ENCODE peak calls at places on chromosomes 4 and X, in eight cellular contexts. One of them, this sample, is unnamed.

GRCh38 chrX:2708016-2708415 is 16.9 kb downstream of the CD99 start:
- DNase-seq in cardiac fibroblast: no peak
- DNase-seq in left lung: no peak
- DNase-seq in dorsolateral prefrontal cortex: no peak
- DNase-seq in lung: no peak
- DNase-seq in psoas muscle: no peak
- DNase-seq in fibroblast of lung: no peak
- DNase-seq in astrocyte of the spinal cord: no peak
- DNase-seq in this sample: no peak

GRCh38 chr4:133865606-133866327 is 335.8 kb downstream of the PABPC4L start:
- DNase-seq in left lung: no peak
- DNase-seq in fibroblast of lung: peak; percentile 99
- DNase-seq in psoas muscle: no peak
- DNase-seq in dorsolateral prefrontal cortex: no peak
- DNase-seq in cardiac fibroblast: peak; percentile 92
- DNase-seq in lung: no peak
- DNase-seq in astrocyte of the spinal cord: peak; percentile 97
- DNase-seq in this sample: no peak

GRCh38 chr4:113665036-113665435 is 96.5 kb downstream of the CAMK2D start:
- DNase-seq in fibroblast of lung: no peak
- DNase-seq in dorsolateral prefrontal cortex: no peak
- DNase-seq in cardiac fibroblast: no peak
- DNase-seq in astrocyte of the spinal cord: peak; percentile 19
- DNase-seq in psoas muscle: no peak
- DNase-seq in lung: no peak
- DNase-seq in left lung: no peak
- DNase-seq in this sample: no peak

GRCh38 chrX:18377802-18378201 is 23.3 kb upstream of the SCML2 start:
- DNase-seq in astrocyte of the spinal cord: no peak
- DNase-seq in cardiac fibroblast: peak; percentile 34
- DNase-seq in dorsolateral prefrontal cortex: no peak
- DNase-seq in fibroblast of lung: no peak
- DNase-seq in left lung: no peak
- DNase-seq in lung: no peak
- DNase-seq in psoas muscle: no peak
- DNase-seq in this sample: no peak

GRCh38 chr4:8639021-8639420 is 46.5 kb downstream of the CPZ start:
- DNase-seq in psoas muscle: no peak
- DNase-seq in dorsolateral prefrontal cortex: no peak
- DNase-seq in left lung: peak; percentile 41
- DNase-seq in lung: no peak
- DNase-seq in astrocyte of the spinal cord: no peak
- DNase-seq in cardiac fibroblast: no peak
- DNase-seq in fibroblast of lung: no peak
- DNase-seq in this sample: no peak

GRCh38 chrX:106912864-106913263 is 7.3 kb upstream of the CLDN2 start:
- DNase-seq in psoas muscle: no peak
- DNase-seq in fibroblast of lung: peak; percentile 45
- DNase-seq in astrocyte of the spinal cord: no peak
- DNase-seq in left lung: no peak
- DNase-seq in cardiac fibroblast: peak; percentile 34
- DNase-seq in dorsolateral prefrontal cortex: no peak
- DNase-seq in lung: no peak
- DNase-seq in this sample: no peak

GRCh38 chr4:70559216-70559830 is 32.7 kb upstream of the AMBN start:
- DNase-seq in cardiac fibroblast: peak; percentile 57
- DNase-seq in astrocyte of the spinal cord: peak; percentile 48
- DNase-seq in psoas muscle: peak; percentile 16
- DNase-seq in dorsolateral prefrontal cortex: no peak
- DNase-seq in fibroblast of lung: peak; percentile 31
- DNase-seq in lung: peak; percentile 42
- DNase-seq in left lung: no peak
- DNase-seq in this sample: no peak

GRCh38 chr4:73221734-73222133 is 36.9 kb downstream of the ANKRD17 start:
- DNase-seq in dorsolateral prefrontal cortex: no peak
- DNase-seq in astrocyte of the spinal cord: no peak
- DNase-seq in left lung: no peak
- DNase-seq in cardiac fibroblast: no peak
- DNase-seq in fibroblast of lung: no peak
- DNase-seq in lung: no peak
- DNase-seq in psoas muscle: no peak
- DNase-seq in this sample: no peak

GRCh38 chrX:128518508-128518907 is 466.3 kb upstream of the ACTRT1 start:
- DNase-seq in left lung: no peak
- DNase-seq in cardiac fibroblast: no peak
- DNase-seq in dorsolateral prefrontal cortex: no peak
- DNase-seq in lung: no peak
- DNase-seq in fibroblast of lung: no peak
- DNase-seq in astrocyte of the spinal cord: peak; percentile 5
- DNase-seq in psoas muscle: no peak
- DNase-seq in this sample: no peak

GRCh38 chrX:74421181-74422028 is at the start of gene SLC16A2:
- DNase-seq in left lung: peak; percentile 80
- DNase-seq in fibroblast of lung: peak; percentile 83
- DNase-seq in psoas muscle: peak; percentile 67
- DNase-seq in cardiac fibroblast: peak; percentile 86
- DNase-seq in lung: peak; percentile 57
- DNase-seq in astrocyte of the spinal cord: peak; percentile 83
- DNase-seq in dorsolateral prefrontal cortex: peak; percentile 48
- DNase-seq in this sample: peak; percentile 82

GRCh38 chrX:74422029-74422352 is 698 bp downstream of the SLC16A2 start:
- DNase-seq in astrocyte of the spinal cord: no peak
- DNase-seq in cardiac fibroblast: no peak
- DNase-seq in psoas muscle: peak; percentile 13
- DNase-seq in lung: no peak
- DNase-seq in left lung: no peak
- DNase-seq in dorsolateral prefrontal cortex: no peak
- DNase-seq in fibroblast of lung: no peak
- DNase-seq in this sample: no peak

GRCh38 chrX:74423289-74423985 is 2.1 kb downstream of the SLC16A2 start:
- DNase-seq in fibroblast of lung: no peak
- DNase-seq in psoas muscle: no peak
- DNase-seq in left lung: no peak
- DNase-seq in dorsolateral prefrontal cortex: no peak
- DNase-seq in lung: no peak
- DNase-seq in astrocyte of the spinal cord: no peak
- DNase-seq in cardiac fibroblast: no peak
- DNase-seq in this sample: no peak

GRCh38 chrX:74420194-74421035 is 878 bp upstream of the SLC16A2 start:
- DNase-seq in psoas muscle: peak; percentile 75
- DNase-seq in dorsolateral prefrontal cortex: peak; percentile 27
- DNase-seq in left lung: peak; percentile 79
- DNase-seq in cardiac fibroblast: peak; percentile 79
- DNase-seq in astrocyte of the spinal cord: peak; percentile 58
- DNase-seq in fibroblast of lung: peak; percentile 70
- DNase-seq in lung: peak; percentile 46
- DNase-seq in this sample: peak; percentile 88

GRCh38 chrX:74422576-74423288 is 1.4 kb downstream of the SLC16A2 start:
- DNase-seq in lung: peak; percentile 39
- DNase-seq in left lung: peak; percentile 81
- DNase-seq in fibroblast of lung: peak; percentile 73
- DNase-seq in cardiac fibroblast: peak; percentile 71
- DNase-seq in dorsolateral prefrontal cortex: peak; percentile 29
- DNase-seq in astrocyte of the spinal cord: peak; percentile 66
- DNase-seq in psoas muscle: peak; percentile 61
- DNase-seq in this sample: peak; percentile 79
- TF ChIP-seq CTCF in lung: no peak
- TF ChIP-seq CTCF in left lung: no peak
- TF ChIP-seq CTCF in fibroblast of lung: no peak
- TF ChIP-seq CTCF in cardiac fibroblast: no peak
- TF ChIP-seq CTCF in dorsolateral prefrontal cortex: no peak
- TF ChIP-seq CTCF in astrocyte of the spinal cord: peak; percentile 28
- TF ChIP-seq CTCF in psoas muscle: no peak
- TF ChIP-seq CTCF in this sample: no peak

GRCh38 chrX:131066237-131066636 is 8.1 kb downstream of the ARHGAP36 start:
- DNase-seq in dorsolateral prefrontal cortex: no peak
- DNase-seq in cardiac fibroblast: no peak
- DNase-seq in psoas muscle: no peak
- DNase-seq in left lung: no peak
- DNase-seq in fibroblast of lung: no peak
- DNase-seq in lung: no peak
- DNase-seq in astrocyte of the spinal cord: no peak
- DNase-seq in this sample: no peak

GRCh38 chrX:131063613-131064012 is 5.5 kb downstream of the ARHGAP36 start:
- DNase-seq in cardiac fibroblast: no peak
- DNase-seq in psoas muscle: no peak
- DNase-seq in left lung: no peak
- DNase-seq in fibroblast of lung: no peak
- DNase-seq in astrocyte of the spinal cord: no peak
- DNase-seq in lung: no peak
- DNase-seq in dorsolateral prefrontal cortex: no peak
- DNase-seq in this sample: no peak

GRCh38 chrX:131068945-131069719 is 11.0 kb downstream of the ARHGAP36 start:
- DNase-seq in lung: no peak
- DNase-seq in left lung: no peak
- DNase-seq in astrocyte of the spinal cord: no peak
- DNase-seq in dorsolateral prefrontal cortex: peak; percentile 26
- DNase-seq in psoas muscle: no peak
- DNase-seq in cardiac fibroblast: peak; percentile 3
- DNase-seq in fibroblast of lung: peak; percentile 4
- DNase-seq in this sample: no peak

GRCh38 chrX:131067846-131068745 is 9.9 kb downstream of the ARHGAP36 start:
- DNase-seq in astrocyte of the spinal cord: no peak
- DNase-seq in cardiac fibroblast: no peak
- DNase-seq in psoas muscle: no peak
- DNase-seq in lung: no peak
- DNase-seq in left lung: no peak
- DNase-seq in fibroblast of lung: no peak
- DNase-seq in dorsolateral prefrontal cortex: no peak
- DNase-seq in this sample: no peak

GRCh38 chrX:131067216-131067615 is 9.1 kb downstream of the ARHGAP36 start:
- DNase-seq in left lung: no peak
- DNase-seq in fibroblast of lung: no peak
- DNase-seq in cardiac fibroblast: no peak
- DNase-seq in astrocyte of the spinal cord: no peak
- DNase-seq in lung: no peak
- DNase-seq in psoas muscle: no peak
- DNase-seq in dorsolateral prefrontal cortex: no peak
- DNase-seq in this sample: no peak
- H3K4me3 ChIP-seq in left lung: no peak overlapping the region
- H3K4me3 ChIP-seq in fibroblast of lung: no peak overlapping the region
- H3K4me3 ChIP-seq in cardiac fibroblast: no peak overlapping the region
- H3K4me3 ChIP-seq in astrocyte of the spinal cord: no peak overlapping the region
- H3K4me3 ChIP-seq in lung: no peak overlapping the region
- H3K4me3 ChIP-seq in psoas muscle: no peak overlapping the region
- H3K4me3 ChIP-seq in dorsolateral prefrontal cortex: no peak overlapping the region
- H3K4me3 ChIP-seq in this sample: no peak overlapping the region

DNA sequence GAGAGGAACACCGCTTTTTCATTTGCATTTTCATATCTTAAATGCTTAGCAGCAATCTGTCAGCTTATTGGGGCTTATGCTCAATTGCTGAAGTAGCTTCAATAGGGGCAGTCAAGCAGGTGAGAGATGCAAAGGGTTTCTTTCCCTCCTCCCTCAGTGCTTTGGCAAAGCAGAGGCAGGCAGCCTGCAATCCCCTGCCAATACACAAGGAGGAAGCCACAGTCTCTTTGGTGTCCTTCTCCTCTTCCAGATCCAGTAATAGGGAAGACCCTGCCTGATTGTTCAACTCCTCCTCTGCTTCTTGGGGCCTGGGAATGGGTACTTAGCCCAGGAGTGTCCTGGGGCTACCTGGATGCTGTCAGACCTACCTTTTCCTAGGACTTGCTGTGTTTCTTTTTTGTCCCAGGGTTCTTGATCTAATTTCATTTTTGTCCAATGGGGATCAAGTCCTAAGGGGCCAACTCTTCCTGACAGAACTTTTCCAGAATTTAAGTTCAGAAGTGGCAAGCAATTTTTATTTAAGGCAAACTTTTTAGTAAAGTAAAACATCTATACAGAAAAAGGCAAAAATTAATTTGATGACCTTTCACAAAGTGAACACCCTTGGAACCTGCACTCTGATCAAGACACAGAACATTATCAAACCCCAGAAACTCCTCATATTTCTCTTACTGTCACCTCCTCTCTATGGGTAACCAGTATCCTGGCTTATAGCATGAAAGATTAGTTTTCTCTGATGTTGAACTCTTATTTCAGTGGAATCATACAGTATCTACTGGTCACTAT is 260.3 kb downstream of the PPP3CA start:
- DNase-seq in dorsolateral prefrontal cortex: no peak
- DNase-seq in astrocyte of the spinal cord: no peak
- DNase-seq in left lung: no peak
- DNase-seq in lung: no peak
- DNase-seq in fibroblast of lung: no peak
- DNase-seq in cardiac fibroblast: no peak
- DNase-seq in psoas muscle: no peak
- DNase-seq in this sample: no peak
- TF ChIP-seq CTCF in dorsolateral prefrontal cortex: no peak
- TF ChIP-seq CTCF in astrocyte of the spinal cord: peak; percentile 26
- TF ChIP-seq CTCF in left lung: no peak
- TF ChIP-seq CTCF in lung: no peak
- TF ChIP-seq CTCF in fibroblast of lung: no peak
- TF ChIP-seq CTCF in cardiac fibroblast: peak; percentile 18
- TF ChIP-seq CTCF in psoas muscle: no peak
- TF ChIP-seq CTCF in this sample: no peak

GRCh38 chr4:156578713-156579112 is 392.9 kb downstream of the PDGFC start:
- DNase-seq in astrocyte of the spinal cord: no peak
- DNase-seq in psoas muscle: no peak
- DNase-seq in dorsolateral prefrontal cortex: no peak
- DNase-seq in cardiac fibroblast: no peak
- DNase-seq in fibroblast of lung: no peak
- DNase-seq in lung: no peak
- DNase-seq in left lung: no peak
- DNase-seq in this sample: no peak

GRCh38 chr4:156583265-156583664 is 388.3 kb downstream of the PDGFC start:
- DNase-seq in left lung: no peak
- DNase-seq in fibroblast of lung: no peak
- DNase-seq in psoas muscle: no peak
- DNase-seq in dorsolateral prefrontal cortex: no peak
- DNase-seq in astrocyte of the spinal cord: no peak
- DNase-seq in lung: no peak
- DNase-seq in cardiac fibroblast: no peak
- DNase-seq in this sample: no peak

GRCh38 chr4:156581282-156581681 is 390.3 kb downstream of the PDGFC start:
- DNase-seq in astrocyte of the spinal cord: no peak
- DNase-seq in psoas muscle: no peak
- DNase-seq in cardiac fibroblast: no peak
- DNase-seq in left lung: no peak
- DNase-seq in lung: no peak
- DNase-seq in dorsolateral prefrontal cortex: no peak
- DNase-seq in fibroblast of lung: no peak
- DNase-seq in this sample: no peak

GRCh38 chr4:156584100-156584499 is 387.5 kb downstream of the PDGFC start:
- DNase-seq in dorsolateral prefrontal cortex: no peak
- DNase-seq in left lung: no peak
- DNase-seq in astrocyte of the spinal cord: no peak
- DNase-seq in fibroblast of lung: peak; percentile 58
- DNase-seq in cardiac fibroblast: no peak
- DNase-seq in psoas muscle: no peak
- DNase-seq in lung: no peak
- DNase-seq in this sample: no peak

DNA sequence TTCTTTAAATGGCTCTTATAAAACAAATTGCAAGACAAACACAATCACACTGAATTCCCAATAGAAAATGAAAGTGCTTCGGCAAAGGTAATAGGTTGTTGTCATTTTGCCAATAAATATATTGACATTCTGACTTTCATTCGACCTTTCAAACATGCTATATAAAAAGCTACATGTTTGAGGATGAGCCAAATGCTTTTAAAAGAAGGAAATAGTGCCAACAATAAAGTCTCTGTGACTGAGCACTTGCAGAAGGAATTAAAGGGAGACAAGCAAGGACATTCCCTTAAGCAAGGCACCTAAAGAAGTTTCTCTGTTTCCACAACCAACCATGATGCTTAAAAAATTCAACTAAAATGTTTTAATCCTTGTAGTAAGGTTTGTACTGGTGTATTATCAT is 389.9 kb downstream of the PDGFC start:
- DNase-seq in cardiac fibroblast: no peak
- DNase-seq in psoas muscle: no peak
- DNase-seq in astrocyte of the spinal cord: peak; percentile 36
- DNase-seq in fibroblast of lung: no peak
- DNase-seq in dorsolateral prefrontal cortex: no peak
- DNase-seq in left lung: no peak
- DNase-seq in lung: no peak
- DNase-seq in this sample: no peak
- H3K4me3 ChIP-seq in cardiac fibroblast: no peak overlapping the region
- H3K4me3 ChIP-seq in psoas muscle: no peak overlapping the region
- H3K4me3 ChIP-seq in astrocyte of the spinal cord: no peak overlapping the region
- H3K4me3 ChIP-seq in fibroblast of lung: peak overlapping the region; percentile 11
- H3K4me3 ChIP-seq in dorsolateral prefrontal cortex: peak overlapping the region; percentile 3
- H3K4me3 ChIP-seq in left lung: no peak overlapping the region
- H3K4me3 ChIP-seq in lung: no peak overlapping the region
- H3K4me3 ChIP-seq in this sample: peak overlapping the region; percentile 4

This sample was measured in coronary artery.